ENCODE peak calls at places on chromosomes 4 and X, in eight cellular contexts. F, K, V, P, B, I, G and Q are unnamed samples.

GRCh38 chr4:94934864-94935263 is 177.1 kb downstream of the BMPR1B start:
- DNase-seq in F (peak; percentile 43), K (no peak), V (no peak), P (no peak), B (no peak), I (no peak), G (no peak), Q (no peak)

GRCh38 chrX:70434914-70435586 is 9.6 kb upstream of the DLG3 start:
- DNase-seq in F (peak; percentile 59), K (no peak), V (no peak), P (no peak), B (no peak), I (peak; percentile 79), G (no peak), Q (no peak)

GRCh38 chr4:148565801-148566200 is 123.6 kb upstream of the NR3C2 start:
- DNase-seq in F (no peak), K (no peak), V (no peak), P (no peak), B (no peak), I (no peak), G (no peak), Q (no peak)

GRCh38 chr4:26141101-26141830 is 179.5 kb upstream of the RBPJ start:
- DNase-seq in F (no peak), K (no peak), V (no peak), P (no peak), B (no peak), I (no peak), G (no peak), Q (peak; percentile 32)

GRCh38 chrX:71870337-71871098 is 40.1 kb upstream of the NHSL2 start:
- DNase-seq in F (peak; percentile 45), K (no peak), V (peak; percentile 5), P (peak; percentile 39), B (no peak), I (no peak), G (no peak), Q (peak; percentile 10)

GRCh38 chr4:76430519-76431388 is 4.3 kb upstream of the SHROOM3 start:
- DNase-seq in F (peak; percentile 50), K (peak; percentile 7), V (peak; percentile 5), P (peak; percentile 50), B (peak; percentile 29), I (no peak), G (no peak), Q (peak; percentile 71)

GRCh38 chr4:186726150-186726439 is 2.4 kb upstream of the FAT1 start:
- DNase-seq in F (no peak), K (no peak), V (no peak), P (no peak), B (no peak), I (no peak), G (no peak), Q (no peak)

GRCh38 chr4:110733901-110734300 is 111.0 kb upstream of the PITX2 start:
- DNase-seq in F (no peak), K (no peak), V (no peak), P (no peak), B (no peak), I (no peak), G (no peak), Q (no peak)

GRCh38 chr4:170491981-170492380 is 402.2 kb upstream of the AADAT start:
- DNase-seq in F (no peak), K (no peak), V (no peak), P (no peak), B (no peak), I (no peak), G (no peak), Q (no peak)

GRCh38 chr4:18180122-18180521 is 158.6 kb upstream of the LCORL start:
- DNase-seq in F (no peak), K (no peak), V (no peak), P (no peak), B (no peak), I (no peak), G (no peak), Q (no peak)

GRCh38 chr4:107283587-107284559 is 247.8 kb upstream of the DKK2 start:
- DNase-seq in F (peak; percentile 97), K (peak; percentile 90), V (no peak), P (no peak), B (no peak), I (no peak), G (no peak), Q (peak; percentile 14)

GRCh38 chr4:104494822-104495559 is at the start of gene CXXC4:
- DNase-seq in F (peak; percentile 80), K (no peak), V (no peak), P (peak; percentile 23), B (peak; percentile 72), I (peak; percentile 80), G (peak; percentile 68), Q (peak; percentile 87)

GRCh38 chr4:84032372-84032771 is 466.7 kb downstream of the NKX6-1 start:
- DNase-seq in F (no peak), K (no peak), V (no peak), P (no peak), B (no peak), I (no peak), G (no peak), Q (no peak)

GRCh38 chrX:129655547-129656248 is 942 bp upstream of the APLN start:
- DNase-seq in F (no peak), K (no peak), V (peak; percentile 34), P (no peak), B (no peak), I (no peak), G (no peak), Q (no peak)

DNA sequence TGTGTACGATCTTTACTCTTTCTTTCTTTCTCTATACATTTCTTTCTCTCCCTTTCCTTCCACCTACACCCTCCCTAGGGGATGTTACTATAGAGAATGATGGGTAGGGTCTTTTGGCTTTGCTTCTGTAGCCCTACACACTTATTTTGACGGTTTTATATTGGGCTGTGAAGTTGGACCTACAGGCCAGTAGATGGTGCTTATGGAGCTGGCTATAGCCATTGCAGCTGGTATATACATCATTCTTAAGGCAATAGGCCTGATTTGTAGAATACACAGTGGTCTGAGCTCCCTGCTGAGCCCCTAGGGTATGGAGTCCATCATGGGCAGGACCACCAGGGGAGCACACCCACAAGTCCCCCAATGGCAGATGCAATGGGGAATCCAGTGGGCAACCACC is 1869.7 kb downstream of the STIM2 start:
- DNase-seq in F (no peak), K (no peak), V (no peak), P (no peak), B (no peak), I (no peak), G (no peak), Q (no peak)
- TF ChIP-seq CTCF in F (no peak), K (peak; percentile 11), V (no peak), P (no peak), B (no peak), I (no peak), G (no peak), Q (no peak)

GRCh38 chr4:7287274-7287917 is 95.1 kb downstream of the SORCS2 start:
- DNase-seq in F (no peak), K (no peak), V (no peak), P (no peak), B (no peak), I (no peak), G (no peak), Q (no peak)
- H3K9me3 ChIP-seq in F (no peaks in the 10 kb centered on the region), K (no peaks in the 10 kb centered on the region), V (no peaks in the 10 kb centered on the region), P (no peaks in the 10 kb centered on the region), B (no peaks in the 10 kb centered on the region), I (no peaks in the 10 kb centered on the region), G (no peaks in the 10 kb centered on the region), Q (no peaks in the 10 kb centered on the region)

GRCh38 chr4:122150896-122151295 is 1.2 kb upstream of the BLTP1 start:
- DNase-seq in F (no peak), K (no peak), V (no peak), P (no peak), B (no peak), I (no peak), G (no peak), Q (no peak)

GRCh38 chr4:122156819-122157218 is 4.7 kb downstream of the BLTP1 start:
- DNase-seq in F (no peak), K (no peak), V (no peak), P (no peak), B (no peak), I (no peak), G (no peak), Q (no peak)

GRCh38 chr4:122152699-122153328 is 683 bp downstream of the BLTP1 start:
- DNase-seq in F (peak; percentile 36), K (no peak), V (peak; percentile 42), P (no peak), B (no peak), I (peak; percentile 39), G (peak; percentile 65), Q (peak; percentile 59)

GRCh38 chr4:122146652-122147051 is 5.5 kb upstream of the BLTP1 start:
- DNase-seq in F (no peak), K (no peak), V (no peak), P (no peak), B (no peak), I (no peak), G (no peak), Q (no peak)

DNA sequence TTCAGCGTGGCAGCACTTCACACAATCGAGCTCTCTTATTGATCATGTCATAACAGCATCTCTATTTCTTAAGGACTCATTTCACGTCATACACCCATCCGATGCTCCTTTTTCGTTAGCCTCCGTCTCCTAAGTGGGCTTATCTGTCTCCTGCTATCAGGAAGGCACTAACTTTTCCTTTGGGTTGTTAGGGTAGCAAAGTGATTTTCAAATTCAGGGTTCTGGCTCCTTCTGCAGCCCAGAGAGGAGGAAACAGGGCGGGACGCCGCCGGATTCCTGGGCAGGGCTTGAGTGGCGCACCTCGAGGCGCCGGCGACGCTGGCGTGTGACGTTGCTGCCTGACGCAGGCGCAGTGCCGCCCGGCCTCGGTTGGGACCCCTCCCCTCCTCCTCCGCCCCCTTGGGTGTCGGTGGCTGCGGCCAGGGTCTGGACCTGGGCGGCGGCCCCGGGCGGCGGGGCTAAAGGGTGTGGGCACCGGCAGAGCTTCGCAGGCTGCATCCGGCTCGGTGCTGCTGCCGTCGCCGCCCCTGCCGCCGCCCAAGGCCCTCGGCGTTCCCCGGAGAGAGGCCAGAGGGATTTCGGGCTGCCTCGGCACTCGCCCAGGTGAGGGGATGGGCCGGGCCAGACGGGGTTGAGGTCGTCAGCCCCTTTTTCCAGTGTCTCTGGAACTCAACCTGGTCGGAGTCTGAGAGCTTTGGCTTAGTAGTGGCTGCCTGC is at the start of gene BLTP1:
- DNase-seq in F (peak; percentile 80), K (peak; percentile 51), V (peak; percentile 88), P (peak; percentile 57), B (peak; percentile 88), I (peak; percentile 92), G (peak; percentile 93), Q (peak; percentile 95)
- TF ChIP-seq CTCF in F (no peak), K (no peak), V (no peak), P (no peak), B (no peak), I (peak; percentile 10), G (no peak), Q (no peak)

GRCh38 chr4:54930226-54930625 is 195.2 kb downstream of the KDR start:
- DNase-seq in F (peak; percentile 87), K (no peak), V (no peak), P (no peak), B (no peak), I (no peak), G (no peak), Q (no peak)

GRCh38 chr4:54929459-54929858 is 195.9 kb downstream of the KDR start:
- DNase-seq in F (no peak), K (no peak), V (no peak), P (no peak), B (no peak), I (peak; percentile 35), G (no peak), Q (no peak)

DNA sequence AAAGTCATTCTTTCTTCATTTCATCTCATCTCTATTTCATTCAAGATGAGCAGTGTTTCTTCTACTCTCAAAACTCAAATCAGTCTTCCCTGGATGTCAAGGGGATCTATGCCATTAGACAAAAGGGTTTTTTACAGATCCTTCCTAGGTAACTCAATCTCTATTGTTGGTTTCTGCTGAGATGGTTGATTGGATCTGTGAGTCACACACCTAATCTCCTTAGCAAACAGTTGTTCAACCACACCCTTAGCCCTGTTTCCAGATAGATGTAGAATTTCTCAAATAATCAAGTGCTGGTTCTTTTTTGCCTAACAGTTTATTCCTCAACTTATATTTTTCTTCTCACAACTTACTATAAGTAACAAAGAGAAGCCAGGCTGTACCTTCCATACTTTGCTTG is 200.5 kb downstream of the KDR start:
- DNase-seq in F (no peak), K (no peak), V (no peak), P (no peak), B (no peak), I (no peak), G (no peak), Q (no peak)
- H3K9me3 ChIP-seq in F (no peaks in the 10 kb centered on the region), K (no peaks in the 10 kb centered on the region), V (peaks cover 3% of the 10 kb centered on the region), P (no peaks in the 10 kb centered on the region), B (no peaks in the 10 kb centered on the region), I (peaks cover 13% of the 10 kb centered on the region), G (no peaks in the 10 kb centered on the region), Q (no peaks in the 10 kb centered on the region)